ENCODE peak calls at places on chromosomes 1 and 21, in eight cellular contexts. L is cardiac muscle cell; W is adipocyte; E is body of pancreas; O is CD4-positive, alpha-beta memory T cell; R is sigmoid colon; Y is astrocyte of the spinal cord; X is stomach. N is an unnamed sample.

GRCh38 chr1:214422137-214422671 is 129.2 kb downstream of the PTPN14 start:
- DNase-seq in L (no peak), W (peak; percentile 50), E (no peak), O (no peak), R (no peak), Y (peak; percentile 77), X (no peak), N (no peak)

GRCh38 chr1:204647114-204647804 is 38.3 kb downstream of the LRRN2 start:
- DNase-seq in L (peak; percentile 84), W (peak; percentile 77), E (peak; percentile 22), O (no peak), R (no peak), Y (peak; percentile 61), X (peak; percentile 32), N (no peak)

GRCh38 chr1:153612111-153612754 is 704 bp downstream of the S100A16 start:
- DNase-seq in L (no peak), W (peak; percentile 61), E (no peak), O (no peak), R (no peak), Y (peak; percentile 32), X (no peak), N (no peak)

GRCh38 chr21:17925900-17926299 is 106.7 kb upstream of the C21orf91 start:
- DNase-seq in L (peak; percentile 21), W (peak; percentile 44), E (no peak), O (no peak), R (no peak), Y (peak; percentile 51), X (no peak), N (no peak)

GRCh38 chr1:90579212-90579802 is 137.8 kb downstream of the BARHL2 start:
- DNase-seq in L (peak; percentile 65), W (peak; percentile 77), E (no peak), O (peak; percentile 41), R (no peak), Y (peak; percentile 46), X (no peak), N (no peak)

GRCh38 chr1:181112071-181112929 is 23.8 kb downstream of the IER5 start:
- DNase-seq in L (no peak), W (peak; percentile 95), E (peak; percentile 84), O (no peak), R (peak; percentile 94), Y (peak; percentile 95), X (peak; percentile 74), N (peak; percentile 93)

GRCh38 chr21:35048183-35048601 is 910 bp downstream of the RUNX1 start:
- DNase-seq in L (no peak), W (peak; percentile 58), E (no peak), O (no peak), R (no peak), Y (no peak), X (no peak), N (no peak)

GRCh38 chr1:167440345-167440744 is 78.0 kb downstream of the CD247 start:
- DNase-seq in L (no peak), W (no peak), E (no peak), O (no peak), R (no peak), Y (no peak), X (no peak), N (no peak)

GRCh38 chr1:14842361-14842760 is 243.9 kb downstream of the KAZN start:
- DNase-seq in L (no peak), W (peak; percentile 74), E (no peak), O (no peak), R (no peak), Y (peak; percentile 63), X (no peak), N (no peak)

GRCh38 chr1:48109390-48110009 is 112.3 kb upstream of the TRABD2B start:
- DNase-seq in L (peak; percentile 71), W (peak; percentile 85), E (peak; percentile 30), O (no peak), R (no peak), Y (peak; percentile 62), X (no peak), N (no peak)

GRCh38 chr1:89633103-89633744 is at the start of gene LRRC8C:
- DNase-seq in L (peak; percentile 69), W (peak; percentile 76), E (peak; percentile 30), O (peak; percentile 68), R (peak; percentile 71), Y (peak; percentile 53), X (peak; percentile 49), N (no peak)

GRCh38 chr1:4312024-4312423 is 342.4 kb upstream of the AJAP1 start:
- DNase-seq in L (no peak), W (no peak), E (no peak), O (no peak), R (no peak), Y (no peak), X (no peak), N (no peak)

GRCh38 chr21:36699546-36700294 is 805 bp downstream of the SIM2 start:
- DNase-seq in L (no peak), W (no peak), E (no peak), O (no peak), R (no peak), Y (no peak), X (no peak), N (no peak)

DNA sequence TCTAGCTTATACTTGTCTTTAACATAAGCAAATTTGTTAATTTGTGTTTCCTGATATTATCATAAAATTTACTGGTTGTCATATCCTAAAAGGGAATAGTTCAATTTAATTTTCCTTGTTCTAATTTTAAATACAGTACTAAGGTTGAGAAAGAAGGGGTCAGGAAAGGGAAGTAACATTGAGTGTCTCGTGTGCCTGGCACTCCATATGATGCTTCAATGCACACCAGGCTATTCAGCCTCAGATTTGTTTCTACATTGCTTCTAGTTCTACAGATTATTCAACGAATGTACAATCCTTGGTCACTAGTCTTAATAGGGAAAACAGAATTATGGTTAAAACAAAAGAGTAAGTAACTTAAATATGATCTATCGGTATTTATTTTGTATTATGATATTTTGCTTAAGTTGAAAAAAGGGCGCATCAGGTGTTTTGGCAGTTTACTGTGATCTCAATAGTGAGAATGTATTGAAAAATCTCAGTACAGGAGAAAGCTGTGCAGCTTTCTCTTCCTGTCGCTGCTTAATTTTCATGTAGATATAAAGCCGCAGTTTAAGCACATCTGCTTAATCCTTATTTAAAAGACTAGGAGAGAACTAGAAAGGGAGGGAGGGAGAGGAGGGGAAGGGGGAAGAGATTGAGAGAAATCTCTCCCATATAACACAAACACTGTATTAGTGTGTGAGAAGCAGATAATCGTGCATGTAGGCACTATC is 13.0 kb downstream of the PTPRC start:
- DNase-seq in L (no peak), W (no peak), E (no peak), O (no peak), R (no peak), Y (no peak), X (no peak), N (no peak)
- H3K4me3 ChIP-seq in L (no peak overlapping the region), W (no peak overlapping the region), E (no peak overlapping the region), O (peak overlapping the region; percentile 39), R (no peak overlapping the region), Y (no peak overlapping the region), X (no peak overlapping the region), N (no peak overlapping the region)

GRCh38 chr21:16534408-16535099 is 804.8 kb downstream of the USP25 start:
- DNase-seq in L (peak; percentile 19), W (no peak), E (peak; percentile 66), O (no peak), R (peak; percentile 85), Y (peak; percentile 76), X (peak; percentile 29), N (peak; percentile 87)
- H3K4me3 ChIP-seq in L (no peak overlapping the region), W (peak overlapping the region; percentile 88), E (no peak overlapping the region), O (no peak overlapping the region), R (peak overlapping the region; percentile 21), Y (peak overlapping the region; percentile 37), X (peak overlapping the region; percentile 35), N (peak overlapping the region; percentile 61)

DNA sequence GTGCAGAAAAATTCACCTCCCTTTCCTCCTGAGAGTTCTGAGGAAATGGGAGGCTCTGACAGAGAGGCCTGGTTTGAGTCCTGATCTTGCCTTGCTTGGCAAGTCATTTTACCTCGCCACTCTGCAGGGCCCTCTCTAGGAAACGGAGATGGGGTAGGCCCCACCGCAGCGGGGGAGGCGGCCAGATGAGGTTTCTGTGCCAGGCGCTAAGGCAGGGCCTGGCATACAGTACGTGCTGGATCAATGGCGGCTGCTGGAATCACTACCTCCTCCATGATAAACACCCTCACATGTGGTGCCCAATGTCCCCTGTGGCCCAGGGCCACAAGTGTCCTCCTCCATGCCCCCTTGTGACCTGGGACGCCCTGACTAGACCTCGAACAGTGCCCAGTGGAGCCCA is 499 bp upstream of the PLEKHG5 start:
- DNase-seq in L (no peak), W (no peak), E (no peak), O (no peak), R (no peak), Y (no peak), X (no peak), N (no peak)
- H3K4me3 ChIP-seq in L (no peak overlapping the region), W (no peak overlapping the region), E (no peak overlapping the region), O (no peak overlapping the region), R (no peak overlapping the region), Y (peak overlapping the region; percentile 89), X (no peak overlapping the region), N (no peak overlapping the region)

DNA sequence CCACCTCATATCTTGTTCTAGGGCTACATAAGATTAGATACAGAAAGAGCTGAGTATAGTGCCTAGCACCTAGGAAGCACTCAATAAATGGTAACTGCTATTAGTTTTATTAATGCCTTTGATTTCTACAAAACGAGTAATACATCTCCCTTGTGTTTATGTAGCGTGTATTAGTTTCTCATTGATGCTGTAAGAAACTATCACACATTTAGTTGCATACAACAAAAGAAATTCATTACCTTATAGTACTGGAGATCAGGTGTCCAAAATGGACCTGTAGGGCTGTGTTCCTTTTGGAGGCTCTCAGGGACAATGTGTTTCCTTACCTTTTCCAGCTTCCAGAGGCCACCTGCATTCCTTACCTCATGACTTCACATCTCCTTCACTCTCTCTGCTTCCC is 961 bp upstream of the ERO1B start:
- DNase-seq in L (no peak), W (no peak), E (no peak), O (no peak), R (no peak), Y (no peak), X (no peak), N (no peak)
- H3K4me3 ChIP-seq in L (no peak overlapping the region), W (peak overlapping the region; percentile 90), E (no peak overlapping the region), O (peak overlapping the region; percentile 80), R (no peak overlapping the region), Y (no peak overlapping the region), X (peak overlapping the region; percentile 88), N (peak overlapping the region; percentile 84)

N was measured in coronary artery.